ENCODE peak calls at places on chromosomes 11 and 22, in nine cellular contexts. G is HCT116, W is GM23338, A is SK-N-SH, N is HL-60, U is A549, P is HepG2, Z is K562, I is GM12878. M is an unnamed sample.

GRCh38 chr22:45772726-45773125 is 101.1 kb downstream of the ATXN10 start:
- DNase-seq in G (no peak), W (no peak), A (no peak), N (no peak), U (no peak), P (no peak), Z (no peak), I (peak), M (no peak)

GRCh38 chr11:2534131-2534956 is 89.5 kb downstream of the KCNQ1 start:
- DNase-seq in G (peak), W (peak), A (no peak), N (peak), U (no peak), P (no peak), Z (no peak), I (no peak), M (no peak)

GRCh38 chr11:19315511-19315910 is 74.8 kb upstream of the E2F8 start:
- DNase-seq in G (no peak), W (no peak), A (no peak), N (no peak), U (no peak), P (no peak), Z (no peak), I (no peak), M (no peak)

GRCh38 chr11:57116654-57117053 is 65.1 kb upstream of the LRRC55 start:
- DNase-seq in G (peak), W (peak), A (peak), N (peak), U (peak), P (peak), Z (peak), I (no peak), M (peak)

GRCh38 chr22:44441401-44442185 is 56.4 kb downstream of the RTL6 start:
- DNase-seq in G (no peak), W (no peak), A (no peak), N (no peak), U (no peak), P (no peak), Z (no peak), I (no peak), M (no peak)

GRCh38 chr11:118151421-118151820 is 1.2 kb downstream of the SCN4B start:
- DNase-seq in G (no peak), W (no peak), A (no peak), N (no peak), U (no peak), P (no peak), Z (no peak), I (no peak), M (no peak)

GRCh38 chr22:27952091-27952490 is 33.0 kb upstream of the PITPNB start:
- DNase-seq in G (no peak), W (no peak), A (no peak), N (no peak), U (no peak), P (no peak), Z (no peak), I (no peak), M (no peak)

GRCh38 chr11:27621440-27622161 is 78.7 kb downstream of the BDNF start:
- DNase-seq in G (no peak), W (no peak), A (no peak), N (no peak), U (no peak), P (no peak), Z (no peak), I (no peak), M (no peak)

GRCh38 chr11:19244621-19245020 is 3.9 kb upstream of the E2F8 start:
- DNase-seq in G (no peak), W (no peak), A (no peak), N (no peak), U (no peak), P (no peak), Z (no peak), I (no peak), M (no peak)

GRCh38 chr11:127485541-127485940 is 485.0 kb upstream of the KIRREL3 start:
- DNase-seq in G (no peak), W (no peak), A (no peak), N (no peak), U (no peak), P (no peak), Z (no peak), I (no peak), M (peak)

GRCh38 chr11:34468209-34468841 is 29.6 kb downstream of the CAT start:
- DNase-seq in G (peak), W (peak), A (peak), N (peak), U (no peak), P (peak), Z (peak), I (no peak), M (peak)

GRCh38 chr11:42595856-42596255 is 715.9 kb upstream of the API5 start:
- DNase-seq in G (no peak), W (peak), A (no peak), N (no peak), U (no peak), P (no peak), Z (no peak), I (no peak), M (no peak)

GRCh38 chr11:126433244-126433846 is 77.9 kb downstream of the ST3GAL4 start:
- DNase-seq in G (no peak), W (no peak), A (no peak), N (no peak), U (no peak), P (no peak), Z (no peak), I (no peak), M (no peak)

GRCh38 chr11:65663634-65664200 is 1.0 kb upstream of the RELA start:
- DNase-seq in G (no peak), W (peak), A (peak), N (no peak), U (peak), P (no peak), Z (peak), I (no peak), M (no peak)

GRCh38 chr11:13923182-13923581 is 39.3 kb upstream of the SPON1 start:
- DNase-seq in G (peak), W (no peak), A (no peak), N (no peak), U (no peak), P (no peak), Z (no peak), I (no peak), M (no peak)

GRCh38 chr11:13924801-13925327 is 37.7 kb upstream of the SPON1 start:
- DNase-seq in G (no peak), W (no peak), A (no peak), N (peak), U (no peak), P (no peak), Z (no peak), I (no peak), M (no peak)

GRCh38 chr11:13928566-13929251 is 33.8 kb upstream of the SPON1 start:
- DNase-seq in G (no peak), W (no peak), A (no peak), N (no peak), U (no peak), P (no peak), Z (no peak), I (no peak), M (no peak)

GRCh38 chr11:13927496-13927895 is 35.0 kb upstream of the SPON1 start:
- DNase-seq in G (no peak), W (no peak), A (no peak), N (no peak), U (no peak), P (no peak), Z (no peak), I (no peak), M (no peak)

DNA sequence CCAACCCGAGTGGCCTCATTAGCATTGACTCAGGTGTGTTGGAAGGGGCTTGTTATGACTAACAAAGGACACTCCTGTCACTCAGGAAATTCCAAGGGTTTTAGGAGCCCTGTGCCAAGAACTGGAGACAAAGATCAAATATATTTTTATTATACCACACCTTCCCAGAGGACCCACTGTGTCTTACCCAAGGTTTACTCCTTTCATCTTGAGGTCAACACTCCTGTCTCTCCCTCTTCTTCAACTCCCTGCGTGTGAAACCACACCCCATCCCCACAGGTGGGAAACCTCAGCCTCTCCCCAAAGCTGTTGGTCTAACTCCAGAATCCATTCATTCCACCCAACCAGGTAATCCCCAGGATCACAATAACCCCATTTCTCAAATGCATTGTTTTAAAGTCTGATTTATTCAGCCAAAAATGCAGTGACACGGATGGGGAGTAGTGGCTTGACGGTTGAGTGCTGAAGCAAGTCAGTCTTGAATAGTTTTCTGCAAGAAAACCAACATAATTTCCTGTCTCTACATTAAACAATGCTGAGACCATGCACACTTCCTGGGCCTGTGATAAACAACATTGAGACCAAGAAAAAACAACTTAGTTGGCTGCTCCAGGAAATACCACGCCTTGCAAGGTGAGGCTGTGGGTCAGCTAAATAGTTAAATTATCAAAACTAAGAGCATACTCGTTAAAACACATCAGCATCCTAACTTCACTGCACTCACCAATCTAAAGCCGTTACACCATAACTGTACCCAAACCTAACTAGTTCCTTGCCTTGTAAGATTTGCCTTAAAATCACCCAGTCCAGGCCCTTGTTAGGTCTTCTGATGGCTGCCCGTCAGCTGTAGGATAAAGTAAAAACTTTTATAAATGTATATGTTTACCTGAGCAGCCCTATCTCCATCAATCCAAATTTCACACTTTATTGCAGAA is 38.5 kb upstream of the SPON1 start:
- DNase-seq in G (peak), W (no peak), A (no peak), N (no peak), U (no peak), P (no peak), Z (no peak), I (peak), M (no peak)
- TF ChIP-seq REST in G (no peak), W (no peak), A (no peak), N (no peak), U (no peak), P (no peak), Z (no peak), I (no peak), M (no peak)

DNA sequence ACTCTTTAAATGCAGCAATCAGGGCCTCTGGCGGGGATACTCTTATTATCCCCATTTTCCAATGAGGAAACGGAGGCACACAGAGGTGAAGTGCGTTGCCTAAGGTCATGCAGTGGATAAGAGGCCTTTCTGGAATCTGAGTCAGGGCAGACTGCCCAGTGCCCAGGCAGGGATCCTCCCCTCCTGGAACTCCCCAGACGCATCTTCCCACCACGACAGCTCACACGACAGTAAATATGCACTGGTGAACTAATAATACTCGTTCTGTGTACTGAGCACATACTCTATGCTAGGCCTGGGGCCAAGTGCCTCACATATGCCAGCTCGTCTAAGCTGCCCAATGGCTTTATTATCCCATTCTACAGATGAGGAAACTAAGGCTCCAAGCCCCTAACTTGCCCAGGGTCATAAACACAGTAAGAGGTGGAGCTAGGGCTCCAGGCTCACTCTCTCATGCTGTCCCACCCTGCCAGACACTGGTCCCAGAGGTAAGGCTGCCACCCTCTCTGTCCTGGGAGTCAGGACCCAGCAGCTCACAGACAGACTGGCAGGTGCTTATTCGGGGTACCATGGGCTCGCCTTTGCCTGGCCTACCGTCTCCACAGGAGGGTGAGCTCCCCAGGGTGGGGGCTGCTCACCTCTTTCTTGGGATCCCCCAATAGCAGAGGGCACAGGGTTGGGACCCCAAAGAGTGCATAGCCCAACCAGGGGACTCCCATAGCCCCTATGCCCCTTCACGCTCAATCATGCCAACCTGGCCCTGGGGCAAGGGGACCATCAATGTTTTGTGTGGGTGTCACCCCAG is 2.3 kb downstream of the IL2RB start:
- DNase-seq in G (no peak), W (no peak), A (no peak), N (no peak), U (no peak), P (no peak), Z (no peak), I (no peak), M (no peak)
- H3K4me3 ChIP-seq in G (no peak), W (no peak), A (no peak), N (no peak), U (no peak), P (no peak), Z (no peak), I (peak), M (no peak)

GRCh38 chr11:96614101-96614500 is 224.3 kb downstream of the JRKL start:
- DNase-seq in G (no peak), W (no peak), A (no peak), N (no peak), U (no peak), P (no peak), Z (no peak), I (no peak), M (no peak)
- H3K27ac ChIP-seq in G (no peak), W (no peak), A (no peak), N (no peak), U (no peak), P (no peak), Z (no peak), I (no peak), M (no peak)

GRCh38 chr11:133064152-133064877 is 468.0 kb downstream of the OPCML start:
- DNase-seq in G (no peak), W (peak), A (peak), N (peak), U (peak), P (peak), Z (no peak), I (no peak), M (no peak)
- TF ChIP-seq REST in G (no peak), W (no peak), A (no peak), N (no peak), U (no peak), P (no peak), Z (no peak), I (no peak), M (no peak)

GRCh38 chr11:12088047-12088481 is 22.3 kb upstream of the MICAL2 start:
- DNase-seq in G (no peak), W (no peak), A (no peak), N (no peak), U (no peak), P (no peak), Z (peak), I (no peak), M (no peak)

GRCh38 chr11:12085371-12086251 is 24.8 kb upstream of the MICAL2 start:
- DNase-seq in G (no peak), W (no peak), A (no peak), N (no peak), U (peak), P (peak), Z (no peak), I (no peak), M (no peak)

GRCh38 chr11:12087075-12087775 is 23.2 kb upstream of the MICAL2 start:
- DNase-seq in G (peak), W (peak), A (no peak), N (peak), U (no peak), P (no peak), Z (peak), I (no peak), M (no peak)

GRCh38 chr11:12088531-12088930 is 21.9 kb upstream of the MICAL2 start:
- DNase-seq in G (no peak), W (no peak), A (no peak), N (no peak), U (no peak), P (no peak), Z (no peak), I (no peak), M (no peak)

DNA sequence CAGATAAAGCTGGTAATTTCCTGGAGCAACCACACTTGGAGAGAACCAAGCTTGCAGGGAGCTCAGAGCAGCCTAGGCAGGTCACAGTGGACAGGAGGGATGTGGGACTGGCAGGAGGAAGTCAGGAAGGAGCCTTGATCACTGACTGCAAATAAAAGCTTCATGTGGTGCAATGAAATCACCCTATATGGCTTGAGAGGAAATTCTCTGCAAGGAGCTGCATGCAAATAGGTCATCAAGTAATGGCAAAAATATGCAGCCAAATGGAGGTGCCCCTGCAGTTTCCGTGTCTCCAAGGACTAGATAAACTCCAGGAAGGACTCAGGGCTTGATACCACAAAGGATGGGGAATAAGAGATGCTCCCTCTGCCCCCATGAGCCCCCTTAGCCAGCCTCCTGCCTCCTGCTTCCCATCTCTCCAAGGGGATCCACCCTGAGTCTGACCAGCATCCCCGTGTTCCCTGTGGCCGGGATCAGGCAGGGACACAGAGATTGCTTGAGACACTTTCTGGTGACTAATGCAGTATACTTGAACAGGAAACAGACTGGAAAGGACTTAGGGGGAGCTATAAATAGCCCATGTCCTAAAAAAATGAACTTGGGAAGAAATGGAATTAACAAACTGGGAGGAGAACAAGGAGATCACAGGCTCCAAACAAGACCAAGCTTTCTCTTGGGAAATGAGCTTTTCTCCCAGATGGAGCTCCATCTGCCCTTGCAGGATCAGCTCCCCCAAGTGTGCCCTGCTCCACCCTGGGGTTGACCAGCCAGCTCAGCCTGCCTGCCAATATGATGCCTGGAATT is 23.9 kb upstream of the MICAL2 start:
- DNase-seq in G (peak), W (no peak), A (no peak), N (peak), U (peak), P (peak), Z (no peak), I (no peak), M (peak)
- H3K4me3 ChIP-seq in G (peak), W (no peak), A (peak), N (no peak), U (peak), P (no peak), Z (no peak), I (no peak), M (peak)

GRCh38 chr22:50276143-50276542 is 6.0 kb upstream of the MAPK11 start:
- DNase-seq in G (no peak), W (peak), A (peak), N (peak), U (no peak), P (peak), Z (peak), I (peak), M (no peak)
- H3K27ac ChIP-seq in G (peak), W (no peak), A (no peak), N (no peak), U (no peak), P (no peak), Z (no peak), I (no peak), M (no peak)

DNA sequence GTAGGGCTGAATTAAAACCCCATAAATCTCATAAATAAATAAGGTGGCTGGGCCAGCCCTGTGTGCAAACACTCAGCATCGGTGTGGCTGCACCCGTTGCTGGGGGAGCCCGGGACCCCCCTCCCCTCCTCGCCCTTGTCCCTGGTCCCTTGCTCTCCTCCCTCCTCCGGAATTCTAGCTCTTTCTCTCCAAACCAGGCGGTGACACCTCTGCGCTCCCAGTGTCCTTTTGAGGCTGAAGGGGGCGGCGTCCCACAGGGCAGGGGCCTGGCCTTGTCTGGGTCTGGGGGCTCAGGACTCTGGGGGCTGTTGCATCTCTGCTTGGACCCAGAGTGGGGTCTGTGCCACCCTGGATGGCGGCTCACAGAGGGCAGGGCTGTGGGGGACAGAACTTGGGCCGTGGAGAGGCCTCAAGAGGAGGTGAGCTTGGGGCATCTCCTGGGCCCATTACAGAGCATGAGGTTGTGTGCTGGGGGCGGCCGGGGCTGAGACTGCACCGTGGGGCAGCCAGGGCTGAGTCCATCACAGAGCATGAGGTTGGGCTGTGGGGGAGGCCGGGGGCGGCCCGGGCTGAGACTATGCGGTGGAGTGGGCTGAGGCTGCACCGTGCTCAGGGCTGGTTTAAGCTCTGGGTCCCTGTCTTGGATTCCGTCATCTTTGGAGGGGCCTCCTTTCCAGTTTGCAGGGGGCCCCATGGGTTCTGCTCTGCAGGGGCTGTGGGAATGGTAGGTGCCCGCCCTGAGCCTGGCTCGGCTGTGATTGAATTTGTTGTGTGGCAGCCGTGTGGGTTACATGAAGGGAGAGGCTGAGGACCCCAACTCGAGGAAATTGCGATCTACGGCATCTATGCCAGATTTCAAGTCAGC is 38.2 kb upstream of the MUC5AC start:
- DNase-seq in G (no peak), W (no peak), A (peak), N (no peak), U (no peak), P (no peak), Z (no peak), I (no peak), M (no peak)
- TF ChIP-seq REST in G (no peak), W (no peak), A (no peak), N (no peak), U (no peak), P (no peak), Z (no peak), I (no peak), M (no peak)